ENCODE peak calls at places on chromosomes 6 and 20, in nine cellular contexts. K, D, U, J, G, A, X, B and P are unnamed samples.

GRCh38 chr6:70353343-70353913 is 50.5 kb upstream of the COL9A1 start:
- DNase-seq in D (no peak), U (no peak), B (no peak), G (no peak), X (no peak), K (no peak), J (no peak), A (no peak), P (no peak)

GRCh38 chr20:4437131-4437530 is 284.6 kb upstream of the PRND start:
- DNase-seq in J (no peak), D (no peak), G (no peak), U (no peak), X (no peak), K (no peak), A (no peak), B (no peak), P (no peak)

GRCh38 chr6:117795234-117795633 is 111.8 kb upstream of the SLC35F1 start:
- DNase-seq in A (no peak), U (no peak), B (no peak), D (no peak), G (no peak), X (no peak), J (no peak), K (no peak), P (no peak)

GRCh38 chr20:4875578-4876067 is 125.7 kb downstream of the SLC23A2 start:
- DNase-seq in G (no peak), A (no peak), B (no peak), K (no peak), U (peak), X (no peak), D (no peak), J (no peak), P (no peak)

GRCh38 chr6:57313711-57314471 is 3.5 kb upstream of the PRIM2 start:
- DNase-seq in B (no peak), K (peak), A (no peak), G (no peak), D (peak), X (no peak), U (no peak), J (no peak), P (no peak)

GRCh38 chr6:20919677-20920385 is 385.6 kb downstream of the CDKAL1 start:
- DNase-seq in K (peak), X (no peak), J (no peak), B (no peak), U (no peak), D (no peak), A (no peak), G (no peak), P (no peak)

GRCh38 chr6:53731906-53732636 is 62.7 kb upstream of the LRRC1 start:
- DNase-seq in G (no peak), D (no peak), A (no peak), U (no peak), X (no peak), B (no peak), K (no peak), J (no peak), P (no peak)

GRCh38 chr6:43833223-43833995 is 63.4 kb downstream of the VEGFA start:
- DNase-seq in D (no peak), U (no peak), B (no peak), K (no peak), A (no peak), J (no peak), G (no peak), X (no peak), P (no peak)

GRCh38 chr20:23096073-23096472 is 9.9 kb upstream of the CD93 start:
- DNase-seq in X (no peak), A (no peak), J (no peak), K (no peak), U (no peak), G (no peak), B (no peak), D (no peak), P (no peak)

GRCh38 chr20:51563597-51564332 is 21.2 kb upstream of the NFATC2 start:
- DNase-seq in J (peak), U (peak), A (peak), G (no peak), X (peak), K (peak), B (peak), D (peak), P (peak)

GRCh38 chr6:37033255-37033654 is 27.8 kb downstream of the FGD2 start:
- DNase-seq in X (no peak), U (peak), J (no peak), B (no peak), G (no peak), A (no peak), K (no peak), D (no peak), P (no peak)

GRCh38 chr6:52293067-52293466 is 8.5 kb upstream of the MCM3 start:
- DNase-seq in J (no peak), D (no peak), X (no peak), K (no peak), B (no peak), U (no peak), A (no peak), G (no peak), P (no peak)

GRCh38 chr6:48318670-48319069 is 207.7 kb upstream of the PTCHD4 start:
- DNase-seq in A (peak), K (peak), U (no peak), X (no peak), G (no peak), J (no peak), B (no peak), D (no peak), P (no peak)

GRCh38 chr6:43681303-43681702 is 6.3 kb downstream of the MRPS18A start:
- DNase-seq in U (no peak), X (no peak), J (no peak), A (no peak), B (no peak), G (no peak), K (no peak), D (no peak), P (no peak)

GRCh38 chr6:136466789-136467585 is 83.2 kb downstream of the MAP7 start:
- DNase-seq in A (no peak), J (no peak), D (no peak), G (no peak), B (no peak), U (no peak), X (no peak), K (no peak), P (no peak)

GRCh38 chr6:111024661-111025060 is 42.8 kb downstream of the RPF2 start:
- DNase-seq in D (no peak), U (no peak), X (no peak), K (peak), B (no peak), A (no peak), G (no peak), J (no peak), P (no peak)

GRCh38 chr6:113893866-113894265 is 36.7 kb downstream of the MARCKS start:
- DNase-seq in D (no peak), K (peak), G (no peak), U (no peak), B (no peak), J (no peak), A (no peak), X (no peak), P (no peak)

GRCh38 chr6:72182337-72183246 is 296.2 kb downstream of the RIMS1 start:
- DNase-seq in A (peak), B (no peak), G (peak), X (peak), K (no peak), J (peak), D (no peak), U (no peak), P (no peak)

GRCh38 chr20:16709017-16709416 is 20.8 kb upstream of the SNRPB2 start:
- DNase-seq in X (no peak), A (no peak), J (no peak), D (no peak), G (no peak), B (no peak), K (no peak), U (no peak), P (no peak)

GRCh38 chr20:56630506-56631317 is 1.6 kb downstream of the TFAP2C start:
- DNase-seq in K (no peak), A (no peak), J (peak), G (no peak), D (no peak), U (peak), B (no peak), X (peak), P (no peak)

GRCh38 chr6:116118608-116119007 is 7.3 kb downstream of the COL10A1 start:
- DNase-seq in B (no peak), D (no peak), X (no peak), U (no peak), A (no peak), K (no peak), J (no peak), G (no peak), P (no peak)

GRCh38 chr20:50624351-50625016 is 66.9 kb downstream of the RIPOR3 start:
- DNase-seq in A (no peak), K (no peak), J (no peak), X (no peak), G (peak), D (no peak), B (no peak), U (peak), P (no peak)

GRCh38 chr6:32133786-32134185 is 3.7 kb upstream of the FKBPL start:
- DNase-seq in X (no peak), J (no peak), U (no peak), G (no peak), A (no peak), D (no peak), B (no peak), K (peak), P (no peak)

GRCh38 chr6:47670851-47671250 is 27.5 kb upstream of the ADGRF4 start:
- DNase-seq in G (no peak), J (no peak), D (no peak), U (no peak), B (no peak), X (peak), K (no peak), A (no peak), P (no peak)

GRCh38 chr6:54579011-54579410 is 267.6 kb upstream of the FAM83B start:
- DNase-seq in D (no peak), X (peak), A (no peak), K (no peak), U (no peak), J (no peak), B (no peak), G (no peak), P (no peak)

GRCh38 chr20:34622821-34623451 is 54.0 kb downstream of the PIGU start:
- DNase-seq in D (no peak), X (no peak), U (no peak), K (no peak), J (no peak), B (no peak), A (no peak), G (no peak), P (no peak)

GRCh38 chr20:63708301-63709148 is 686 bp downstream of the ZGPAT start:
- DNase-seq in K (no peak), X (peak), A (peak), D (no peak), U (peak), B (peak), J (peak), G (peak), P (no peak)

GRCh38 chr6:20678831-20679352 is 144.6 kb downstream of the CDKAL1 start:
- DNase-seq in X (peak), G (no peak), U (no peak), J (no peak), K (no peak), A (no peak), D (no peak), B (no peak), P (no peak)

GRCh38 chr20:63015665-63016361 is 9.0 kb upstream of the BHLHE23 start:
- DNase-seq in B (no peak), A (peak), D (no peak), K (no peak), J (no peak), U (peak), G (peak), X (peak), P (peak)

GRCh38 chr20:60206259-60206658 is 248.0 kb downstream of the CDH26 start:
- DNase-seq in J (no peak), K (peak), D (peak), X (peak), B (no peak), U (no peak), G (no peak), A (no peak), P (no peak)

GRCh38 chr20:2519115-2519815 is 10.6 kb upstream of the ZNF343 start:
- DNase-seq in J (no peak), B (no peak), G (no peak), K (peak), A (no peak), D (no peak), X (no peak), U (no peak), P (no peak)

GRCh38 chr6:149615805-149616204 is 32.7 kb downstream of the KATNA1 start:
- DNase-seq in D (no peak), U (no peak), B (no peak), G (no peak), K (no peak), X (no peak), J (no peak), A (no peak), P (no peak)

GRCh38 chr20:5119435-5120188 is at the start of gene PCNA:
- DNase-seq in X (peak), G (peak), D (peak), K (peak), J (peak), A (peak), B (peak), U (peak), P (peak)

GRCh38 chr20:17439897-17440296 is 91.3 kb downstream of the BFSP1 start:
- DNase-seq in K (no peak), A (no peak), G (no peak), J (no peak), U (no peak), B (no peak), X (no peak), D (no peak), P (no peak)

GRCh38 chr20:33862709-33863403 is 51.7 kb downstream of the CHMP4B start:
- DNase-seq in B (peak), U (peak), J (peak), A (peak), D (no peak), X (peak), G (no peak), K (peak), P (peak)

GRCh38 chr6:42344756-42345155 is 107.0 kb downstream of the TRERF1 start:
- DNase-seq in B (no peak), K (no peak), G (no peak), U (no peak), D (no peak), X (no peak), J (no peak), A (no peak), P (no peak)

GRCh38 chr20:17227669-17228623 is 1.1 kb downstream of the PCSK2 start:
- DNase-seq in J (peak), U (peak), B (peak), X (peak), A (no peak), D (no peak), G (peak), K (no peak), P (no peak)

GRCh38 chr6:20182926-20183521 is 29.2 kb downstream of the MBOAT1 start:
- DNase-seq in K (no peak), A (no peak), X (no peak), G (no peak), U (peak), D (no peak), J (peak), B (no peak), P (peak)

GRCh38 chr6:113445201-113445600 is 411.9 kb upstream of the MARCKS start:
- DNase-seq in J (no peak), X (no peak), G (no peak), A (no peak), B (no peak), D (no peak), K (no peak), U (no peak), P (no peak)

DNA sequence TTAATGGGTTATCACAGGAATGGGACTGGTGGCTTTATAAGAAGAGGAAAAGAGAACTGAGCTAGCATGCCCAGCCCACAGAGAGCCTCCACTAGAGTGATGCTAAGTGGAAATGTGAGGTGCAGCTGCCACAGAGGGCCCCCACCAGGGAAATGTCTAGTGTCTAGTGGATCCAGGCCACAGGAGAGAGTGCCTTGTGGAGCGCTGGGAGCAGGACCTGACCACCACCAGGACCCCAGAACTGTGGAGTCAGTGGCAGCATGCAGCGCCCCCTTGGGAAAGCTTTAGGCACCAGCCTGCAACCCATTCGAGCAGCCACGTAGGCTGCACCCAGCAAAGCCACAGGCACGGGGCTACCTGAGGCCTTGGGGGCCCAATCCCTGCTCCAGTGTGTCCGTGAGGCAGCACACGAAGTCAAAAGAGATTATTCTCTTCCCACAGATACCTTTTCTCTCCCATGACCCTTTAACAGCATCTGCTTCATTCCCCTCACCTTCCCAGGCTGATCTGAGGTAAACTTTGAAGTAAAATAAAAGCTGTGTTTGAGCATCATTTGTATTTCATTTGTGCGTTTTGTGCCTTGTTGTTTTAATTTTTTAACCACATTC is 4.4 kb downstream of the HLA-E start:
- DNase-seq in D (no peak), U (no peak), X (peak), J (no peak), B (no peak), A (no peak), K (no peak), G (no peak), P (no peak)
- TF ChIP-seq CTCF in D (no peak), U (no peak), X (peak), J (no peak), B (no peak), A (no peak), K (peak), G (no peak), P (no peak)

GRCh38 chr6:167948716-167949115 is 48.8 kb upstream of the KIF25 start:
- DNase-seq in J (no peak), A (no peak), U (no peak), X (no peak), B (no peak), D (no peak), G (no peak), K (no peak), P (no peak)
- TF ChIP-seq CTCF in J (no peak), A (no peak), U (no peak), X (no peak), B (no peak), D (no peak), G (no peak), K (no peak), P (no peak)

GRCh38 chr6:35082046-35082732 is 59.0 kb downstream of the TCP11 start:
- DNase-seq in K (no peak), J (no peak), U (no peak), X (no peak), B (peak), D (no peak), G (no peak), A (no peak), P (no peak)

GRCh38 chr6:35080016-35080680 is 61.0 kb downstream of the TCP11 start:
- DNase-seq in J (no peak), A (no peak), X (no peak), B (no peak), G (no peak), U (no peak), K (no peak), D (no peak), P (no peak)

GRCh38 chr6:35081426-35081851 is 59.7 kb downstream of the TCP11 start:
- DNase-seq in D (no peak), G (no peak), K (no peak), A (no peak), B (peak), X (no peak), U (no peak), J (no peak), P (no peak)

GRCh38 chr6:35079311-35080000 is 61.7 kb downstream of the TCP11 start:
- DNase-seq in U (no peak), K (no peak), D (no peak), A (peak), G (no peak), B (no peak), J (no peak), X (no peak), P (no peak)

GRCh38 chr6:35080821-35081425 is 60.2 kb downstream of the TCP11 start:
- DNase-seq in A (no peak), B (peak), G (no peak), D (no peak), K (no peak), J (no peak), X (no peak), U (no peak), P (no peak)
- TF ChIP-seq CTCF in A (no peak), B (no peak), G (no peak), D (no peak), K (no peak), J (no peak), X (no peak), U (no peak), P (no peak)

GRCh38 chr6:46184114-46184513 is 13.3 kb upstream of the ENPP5 start:
- DNase-seq in G (no peak), B (no peak), K (peak), X (peak), D (no peak), J (no peak), A (no peak), U (no peak), P (no peak)
- TF ChIP-seq CTCF in G (no peak), B (no peak), K (peak), X (no peak), D (no peak), J (no peak), A (peak), U (no peak), P (no peak)

GRCh38 chr6:68317366-68317765 is 317.7 kb upstream of the ADGRB3 start:
- DNase-seq in A (no peak), D (no peak), K (no peak), J (no peak), X (no peak), G (no peak), B (no peak), U (no peak), P (no peak)

DNA sequence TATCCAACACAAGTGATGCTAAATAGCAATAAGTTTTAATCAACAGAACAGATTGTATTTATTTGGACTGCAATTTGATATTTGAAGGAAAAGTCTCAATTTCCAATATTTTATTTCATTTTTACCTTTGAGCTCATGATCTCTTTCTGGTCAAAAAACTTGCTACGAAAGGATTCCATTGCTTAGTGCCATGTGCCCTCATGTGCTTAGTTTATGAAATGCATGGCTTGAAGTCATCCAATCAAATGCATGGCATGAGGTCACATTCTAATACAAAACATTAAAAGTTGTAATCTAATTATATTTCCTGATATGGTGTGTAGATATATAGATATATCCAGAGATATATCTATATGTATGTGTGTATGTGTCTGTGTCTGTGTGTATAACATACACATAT is 321.2 kb upstream of the ADGRB3 start:
- DNase-seq in B (no peak), K (peak), D (no peak), X (peak), A (no peak), G (no peak), J (no peak), U (no peak), P (no peak)
- TF ChIP-seq CTCF in B (no peak), K (peak), D (no peak), X (peak), A (no peak), G (no peak), J (no peak), U (no peak), P (no peak)

DNA sequence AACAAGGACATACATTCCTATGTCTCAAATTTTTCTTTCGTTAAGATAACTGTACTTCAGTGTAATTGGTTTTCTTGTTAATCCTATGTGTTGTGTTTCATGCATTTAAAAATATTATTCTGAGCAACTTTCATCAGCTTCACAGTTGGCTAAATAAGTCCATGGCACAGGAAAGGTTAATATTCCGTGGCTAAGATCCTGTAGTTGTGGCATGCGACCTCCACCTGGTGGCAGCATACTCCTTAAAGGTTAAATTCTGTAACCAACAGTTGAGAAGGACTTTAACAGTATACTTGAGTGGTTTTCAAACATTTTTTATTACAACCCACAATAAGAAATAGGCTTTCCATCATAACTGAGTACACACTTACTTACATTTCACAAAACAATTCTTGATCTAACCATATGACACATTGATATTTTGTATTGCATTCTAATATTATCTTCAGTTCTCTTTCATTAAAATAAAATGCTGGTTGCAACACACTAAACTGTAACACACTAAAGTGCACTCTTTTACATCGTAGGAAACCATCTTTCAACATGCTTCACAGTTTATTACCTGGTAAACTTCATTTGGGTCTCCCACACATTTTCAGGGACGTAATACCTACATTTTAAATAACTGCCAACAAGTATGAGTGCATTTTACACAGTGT is 118.3 kb downstream of the SLX4IP start:
- DNase-seq in U (peak), B (peak), D (no peak), J (peak), A (peak), G (no peak), X (peak), K (peak), P (peak)
- TF ChIP-seq CTCF in U (peak), B (peak), D (peak), J (peak), A (peak), G (peak), X (peak), K (peak), P (peak)